ENCODE peak calls at places on chromosomes 5 and 9, in four cellular contexts. D is Panc1, U is K562, L is HepG2. P is an unnamed sample.

GRCh38 chr5:159341914-159342313 is 11.6 kb upstream of the IL12B start:
- DNase-seq in L (peak; percentile 62), U (peak; percentile 52), D (no peak), P (peak; percentile 64)

GRCh38 chr9:138046641-138047301 is 169.2 kb downstream of the CACNA1B start:
- DNase-seq in D (no peak), L (no peak), U (no peak), P (no peak)

GRCh38 chr5:146447734-146448380 is 724 bp downstream of the TCERG1 start:
- DNase-seq in U (no peak), L (peak; percentile 47), D (no peak), P (no peak)

GRCh38 chr5:79834420-79835219 is 145.0 kb downstream of the CMYA5 start:
- DNase-seq in D (no peak), U (no peak), L (no peak), P (no peak)

GRCh38 chr9:72363908-72364678 is 915 bp downstream of the ZFAND5 start:
- DNase-seq in L (peak; percentile 20), U (peak; percentile 61), D (no peak), P (no peak)

GRCh38 chr9:4346111-4346510 is 46.2 kb upstream of the GLIS3 start:
- DNase-seq in U (no peak), D (no peak), L (no peak), P (no peak)

GRCh38 chr5:8473827-8474568 is 605.0 kb downstream of the MTRR start:
- DNase-seq in L (no peak), D (no peak), U (peak; percentile 27), P (no peak)

GRCh38 chr5:139669681-139670368 is 21.7 kb downstream of the CXXC5 start:
- DNase-seq in U (peak; percentile 93), D (no peak), L (peak; percentile 53), P (no peak)

GRCh38 chr5:83922699-83923098 is 202.0 kb upstream of the HAPLN1 start:
- DNase-seq in D (no peak), L (no peak), U (no peak), P (no peak)

GRCh38 chr5:98968056-98968564 is 39.3 kb upstream of the CHD1 start:
- DNase-seq in D (no peak), L (no peak), U (no peak), P (no peak)

GRCh38 chr9:6150483-6150882 is 65.1 kb upstream of the IL33 start:
- DNase-seq in D (no peak), L (no peak), U (no peak), P (no peak)

GRCh38 chr9:95005276-95006141 is 279.0 kb downstream of the AOPEP start:
- DNase-seq in L (no peak), U (no peak), D (no peak), P (no peak)

GRCh38 chr5:140157032-140157781 is 17.8 kb upstream of the CYSTM1 start:
- DNase-seq in L (peak; percentile 91), D (peak; percentile 57), U (peak; percentile 90), P (peak; percentile 70)

GRCh38 chr9:107292811-107293554 is 9.9 kb downstream of the RAD23B start:
- DNase-seq in D (no peak), L (no peak), U (no peak), P (no peak)

GRCh38 chr5:61623401-61624069 is 291.5 kb downstream of the ZSWIM6 start:
- DNase-seq in U (peak; percentile 17), L (peak; percentile 5), D (no peak), P (no peak)

GRCh38 chr5:11027660-11028059 is 266.6 kb upstream of the DAP start:
- DNase-seq in U (no peak), D (no peak), L (no peak), P (no peak)

GRCh38 chr9:115730845-115731244 is 422.7 kb upstream of the PAPPA start:
- DNase-seq in U (no peak), L (no peak), D (no peak), P (no peak)

GRCh38 chr5:92559743-92560142 is 1021.3 kb downstream of the NR2F1-AS1 start:
- DNase-seq in U (no peak), L (no peak), D (no peak), P (peak; percentile 51)

GRCh38 chr9:115810166-115810565 is 343.4 kb upstream of the PAPPA start:
- DNase-seq in D (no peak), L (no peak), U (no peak), P (no peak)

GRCh38 chr9:92151691-92152393 is 36.6 kb upstream of the SPTLC1 start:
- DNase-seq in L (no peak), D (no peak), U (no peak), P (no peak)

GRCh38 chr5:36878421-36879088 is 2.0 kb downstream of the NIPBL start:
- DNase-seq in L (peak; percentile 45), D (no peak), U (peak; percentile 37), P (no peak)

GRCh38 chr9:13524245-13524644 is 244.8 kb upstream of the MPDZ start:
- DNase-seq in U (no peak), D (no peak), L (no peak), P (no peak)

GRCh38 chr5:134413046-134413445 is 1.4 kb upstream of the CDKN2AIPNL start:
- DNase-seq in U (no peak), D (no peak), L (no peak), P (no peak)

GRCh38 chr5:96026334-96027065 is 64.8 kb upstream of the ELL2 start:
- DNase-seq in U (no peak), L (no peak), D (no peak), P (peak; percentile 27)

GRCh38 chr9:18362901-18363685 is 110.9 kb upstream of the ADAMTSL1 start:
- DNase-seq in D (no peak), U (no peak), L (no peak), P (no peak)

GRCh38 chr5:138536665-138537315 is 6.2 kb downstream of the ETF1 start:
- DNase-seq in L (peak; percentile 43), U (peak; percentile 39), D (no peak), P (no peak)

GRCh38 chr5:112018846-112019245 is 261.9 kb upstream of the NREP start:
- DNase-seq in L (no peak), U (no peak), D (no peak), P (no peak)

GRCh38 chr5:132663771-132664695 is 6.1 kb downstream of the IL13 start:
- DNase-seq in U (peak; percentile 55), D (no peak), L (no peak), P (no peak)

GRCh38 chr5:132662004-132662401 is 4.0 kb downstream of the IL13 start:
- DNase-seq in U (no peak), L (no peak), D (no peak), P (no peak)

GRCh38 chr5:132664696-132665209 is 6.8 kb downstream of the IL13 start:
- DNase-seq in D (no peak), U (no peak), L (no peak), P (no peak)

GRCh38 chr5:132661231-132662003 is 3.4 kb downstream of the IL13 start:
- DNase-seq in D (no peak), L (no peak), U (peak; percentile 70), P (no peak)

GRCh38 chr5:132662925-132663770 is 5.2 kb downstream of the IL13 start:
- DNase-seq in L (peak; percentile 36), U (peak; percentile 65), D (no peak), P (no peak)
- TF ChIP-seq TCF7L2 in L (no peak), U (no peak), D (no peak), P (no peak)

GRCh38 chr5:154368041-154368800 is 77.6 kb upstream of the SAP30L start:
- DNase-seq in U (no peak), L (peak; percentile 74), D (peak; percentile 89), P (peak; percentile 89)
- TF ChIP-seq TCF7L2 in U (no peak), L (no peak), D (no peak), P (peak; percentile 80)

GRCh38 chr5:143860211-143860610 is 48.2 kb downstream of the HMHB1 start:
- DNase-seq in D (no peak), U (no peak), L (peak; percentile 25), P (no peak)
- TF ChIP-seq TCF7L2 in D (no peak), U (no peak), L (no peak), P (no peak)

GRCh38 chr5:126534543-126534942 is 60.5 kb downstream of the ALDH7A1 start:
- DNase-seq in U (no peak), L (no peak), D (no peak), P (no peak)

GRCh38 chr5:126538579-126538978 is 56.4 kb downstream of the ALDH7A1 start:
- DNase-seq in L (no peak), U (no peak), D (no peak), P (no peak)

GRCh38 chr5:126531543-126532120 is 63.4 kb downstream of the ALDH7A1 start:
- DNase-seq in L (peak; percentile 10), D (no peak), U (no peak), P (no peak)

GRCh38 chr5:126536874-126537273 is 58.1 kb downstream of the ALDH7A1 start:
- DNase-seq in D (no peak), L (no peak), U (no peak), P (no peak)

GRCh38 chr5:126535856-126536545 is 59.0 kb downstream of the ALDH7A1 start:
- DNase-seq in U (no peak), D (no peak), L (no peak), P (no peak)
- TF ChIP-seq TCF7L2 in U (no peak), D (no peak), L (no peak), P (no peak)

GRCh38 chr9:135332516-135332915 is 147.1 kb upstream of the PPP1R26 start:
- DNase-seq in D (no peak), L (no peak), U (no peak), P (no peak)

GRCh38 chr9:135328485-135329417 is 150.8 kb upstream of the PPP1R26 start:
- DNase-seq in L (no peak), U (no peak), D (no peak), P (no peak)

GRCh38 chr9:135330307-135330631 is 149.3 kb upstream of the PPP1R26 start:
- DNase-seq in D (no peak), L (no peak), U (no peak), P (no peak)

GRCh38 chr9:135330685-135331590 is 148.6 kb upstream of the PPP1R26 start:
- DNase-seq in L (no peak), D (no peak), U (no peak), P (no peak)

GRCh38 chr9:135329571-135330306 is 149.8 kb upstream of the PPP1R26 start:
- DNase-seq in U (no peak), L (no peak), D (no peak), P (no peak)
- TF ChIP-seq TCF7L2 in U (no peak), L (no peak), D (no peak), P (no peak)